ENCODE peak calls at places on chromosomes 2 and 18, in nine cellular contexts. Q, R, J, T, G, E, Z, O and L are unnamed samples.

GRCh38 chr2:41872646-41873045 is 175.2 kb upstream of the PKDCC start:
- DNase-seq in Q (no peak), R (no peak), J (no peak), T (no peak), G (peak), E (no peak), Z (peak), O (peak), L (no peak)

GRCh38 chr2:112674229-112674628 is 28.5 kb downstream of the SLC20A1 start:
- DNase-seq in Q (no peak), R (no peak), J (no peak), T (no peak), G (no peak), E (no peak), Z (peak), O (no peak), L (no peak)

GRCh38 chr2:40488927-40489677 is 37.2 kb upstream of the SLC8A1 start:
- DNase-seq in Q (no peak), R (no peak), J (no peak), T (no peak), G (peak), E (no peak), Z (peak), O (no peak), L (peak)

GRCh38 chr2:46943881-46944798 is 28.5 kb upstream of the MCFD2 start:
- DNase-seq in Q (no peak), R (no peak), J (no peak), T (peak), G (no peak), E (peak), Z (no peak), O (peak), L (peak)

GRCh38 chr2:235238537-235238936 is 255.3 kb upstream of the AGAP1 start:
- DNase-seq in Q (no peak), R (peak), J (no peak), T (no peak), G (peak), E (no peak), Z (peak), O (no peak), L (no peak)

GRCh38 chr2:210318491-210318890 is 3.5 kb upstream of the MYL1 start:
- DNase-seq in Q (no peak), R (no peak), J (no peak), T (no peak), G (peak), E (no peak), Z (no peak), O (no peak), L (no peak)

GRCh38 chr2:23375448-23375847 is 9.5 kb upstream of the KLHL29 start:
- DNase-seq in Q (peak), R (no peak), J (no peak), T (no peak), G (no peak), E (no peak), Z (no peak), O (peak), L (peak)

GRCh38 chr2:18362696-18363095 is 197.8 kb downstream of the RDH14 start:
- DNase-seq in Q (no peak), R (no peak), J (no peak), T (no peak), G (peak), E (no peak), Z (peak), O (no peak), L (no peak)

GRCh38 chr2:26855516-26855915 is 7.6 kb downstream of the DPYSL5 start:
- DNase-seq in Q (no peak), R (no peak), J (no peak), T (no peak), G (no peak), E (no peak), Z (no peak), O (no peak), L (no peak)

GRCh38 chr2:56009758-56010534 is 86.4 kb upstream of the EFEMP1 start:
- DNase-seq in Q (no peak), R (peak), J (no peak), T (no peak), G (peak), E (no peak), Z (peak), O (peak), L (peak)

GRCh38 chr2:9975328-9975727 is 23.8 kb downstream of the GRHL1 start:
- DNase-seq in Q (no peak), R (peak), J (no peak), T (no peak), G (no peak), E (no peak), Z (peak), O (no peak), L (no peak)

GRCh38 chr18:58438984-58439311 is 189.9 kb downstream of the ALPK2 start:
- DNase-seq in Q (no peak), R (no peak), J (no peak), T (no peak), G (no peak), E (no peak), Z (no peak), O (no peak), L (no peak)

GRCh38 chr18:55833543-55833942 is 245.6 kb upstream of the TCF4 start:
- DNase-seq in Q (no peak), R (peak), J (peak), T (no peak), G (peak), E (no peak), Z (peak), O (no peak), L (no peak)

GRCh38 chr2:7887441-7887840 is 794.4 kb upstream of the ID2 start:
- DNase-seq in Q (no peak), R (no peak), J (no peak), T (no peak), G (no peak), E (no peak), Z (no peak), O (no peak), L (no peak)

GRCh38 chr18:8507361-8507760 is 101.9 kb upstream of the RAB12 start:
- DNase-seq in Q (peak), R (no peak), J (no peak), T (no peak), G (no peak), E (no peak), Z (peak), O (no peak), L (no peak)

GRCh38 chr2:239459581-239459980 is 58.8 kb upstream of the HDAC4 start:
- DNase-seq in Q (no peak), R (no peak), J (no peak), T (no peak), G (no peak), E (no peak), Z (no peak), O (no peak), L (no peak)

GRCh38 chr2:68825891-68826290 is 45.3 kb downstream of the BMP10 start:
- DNase-seq in Q (no peak), R (no peak), J (no peak), T (no peak), G (no peak), E (no peak), Z (no peak), O (no peak), L (no peak)

GRCh38 chr2:8456149-8457091 is 225.4 kb upstream of the ID2 start:
- DNase-seq in Q (no peak), R (no peak), J (no peak), T (no peak), G (no peak), E (no peak), Z (no peak), O (peak), L (peak)

GRCh38 chr2:240123821-240124650 is 12.1 kb downstream of the COPS9 start:
- DNase-seq in Q (no peak), R (no peak), J (no peak), T (no peak), G (no peak), E (no peak), Z (no peak), O (no peak), L (no peak)

GRCh38 chr2:238869293-238870124 is 21.6 kb downstream of the TWIST2 start:
- DNase-seq in Q (no peak), R (no peak), J (no peak), T (no peak), G (no peak), E (no peak), Z (no peak), O (no peak), L (no peak)

GRCh38 chr2:109261906-109262631 is 133.1 kb downstream of the SH3RF3 start:
- DNase-seq in Q (no peak), R (no peak), J (no peak), T (no peak), G (peak), E (no peak), Z (no peak), O (no peak), L (no peak)

GRCh38 chr2:196274387-196274809 is 103.0 kb upstream of the STK17B start:
- DNase-seq in Q (no peak), R (peak), J (no peak), T (no peak), G (peak), E (no peak), Z (peak), O (peak), L (peak)

GRCh38 chr2:241803387-241804325 is 5.3 kb upstream of the NEU4 start:
- DNase-seq in Q (peak), R (peak), J (no peak), T (peak), G (peak), E (no peak), Z (peak), O (peak), L (peak)

GRCh38 chr2:60581461-60582282 is 28.2 kb upstream of the BCL11A start:
- DNase-seq in Q (peak), R (peak), J (peak), T (peak), G (peak), E (peak), Z (peak), O (peak), L (peak)

GRCh38 chr2:224869601-224870000 is 153.4 kb upstream of the CCDC195 start:
- DNase-seq in Q (no peak), R (no peak), J (peak), T (no peak), G (peak), E (no peak), Z (peak), O (no peak), L (no peak)

GRCh38 chr18:14089176-14089575 is 43.1 kb downstream of the ZNF519 start:
- DNase-seq in Q (no peak), R (no peak), J (no peak), T (no peak), G (no peak), E (no peak), Z (no peak), O (no peak), L (no peak)

GRCh38 chr18:36809590-36810381 is 19.0 kb downstream of the TPGS2 start:
- DNase-seq in Q (peak), R (peak), J (no peak), T (peak), G (peak), E (no peak), Z (peak), O (peak), L (peak)

GRCh38 chr2:113116100-113116958 is 11.1 kb upstream of the IL1RN start:
- DNase-seq in Q (no peak), R (no peak), J (no peak), T (no peak), G (no peak), E (no peak), Z (no peak), O (peak), L (no peak)

GRCh38 chr2:220743203-220743602 is 828.9 kb downstream of the EPHA4 start:
- DNase-seq in Q (no peak), R (no peak), J (no peak), T (no peak), G (no peak), E (no peak), Z (no peak), O (no peak), L (no peak)

GRCh38 chr18:55340998-55341397 is 247.0 kb downstream of the TCF4 start:
- DNase-seq in Q (no peak), R (no peak), J (no peak), T (no peak), G (no peak), E (no peak), Z (no peak), O (no peak), L (no peak)

GRCh38 chr2:122182631-122183030 is 427.2 kb downstream of the TSN start:
- DNase-seq in Q (no peak), R (no peak), J (no peak), T (no peak), G (no peak), E (no peak), Z (no peak), O (no peak), L (no peak)